ENCODE peak calls at places on chromosomes 3 and 15, in ten cellular contexts. R, N, B, Z, S, K, H, M, O and A are unnamed samples.

GRCh38 chr3:67947808-67948508 is 293.5 kb upstream of the SUCLG2 start:
- DNase-seq in S (peak), O (no peak), R (no peak), H (peak), B (no peak), K (no peak), N (no peak), M (no peak), Z (no peak), A (no peak)

GRCh38 chr3:14531856-14532395 is 8.2 kb downstream of the GRIP2 start:
- DNase-seq in Z (no peak), H (peak), S (no peak), B (no peak), M (no peak), N (no peak), R (no peak), K (no peak), O (no peak), A (no peak)

GRCh38 chr3:156539802-156540201 is 15.1 kb downstream of the SSR3 start:
- DNase-seq in O (no peak), H (no peak), N (no peak), B (no peak), S (no peak), K (no peak), M (no peak), R (no peak), Z (no peak), A (no peak)

GRCh38 chr3:42705039-42705767 is 2.6 kb upstream of the HHATL start:
- DNase-seq in B (no peak), H (no peak), S (no peak), Z (no peak), K (no peak), M (no peak), R (peak), O (no peak), N (no peak), A (peak)

GRCh38 chr15:32718082-32718821 is 448 bp downstream of the GREM1 start:
- DNase-seq in M (no peak), B (no peak), Z (no peak), N (no peak), H (no peak), S (no peak), K (no peak), R (no peak), O (peak), A (no peak)

GRCh38 chr3:38507120-38507519 is 11.0 kb downstream of the EXOG start:
- DNase-seq in N (no peak), R (no peak), M (no peak), K (no peak), O (no peak), H (no peak), Z (no peak), S (no peak), B (no peak), A (no peak)

GRCh38 chr15:25863067-25863967 is at the start of gene ATP10A:
- DNase-seq in N (no peak), R (no peak), K (peak), H (no peak), S (no peak), B (no peak), O (no peak), M (no peak), Z (no peak), A (no peak)

GRCh38 chr3:33664195-33664594 is 53.9 kb downstream of the CLASP2 start:
- DNase-seq in K (no peak), H (no peak), N (no peak), O (peak), R (no peak), Z (no peak), S (no peak), M (no peak), B (no peak), A (no peak)

GRCh38 chr3:77038928-77039605 is 832 bp upstream of the ROBO2 start:
- DNase-seq in Z (no peak), B (no peak), M (no peak), H (no peak), O (no peak), N (no peak), R (no peak), K (no peak), S (no peak), A (no peak)

DNA sequence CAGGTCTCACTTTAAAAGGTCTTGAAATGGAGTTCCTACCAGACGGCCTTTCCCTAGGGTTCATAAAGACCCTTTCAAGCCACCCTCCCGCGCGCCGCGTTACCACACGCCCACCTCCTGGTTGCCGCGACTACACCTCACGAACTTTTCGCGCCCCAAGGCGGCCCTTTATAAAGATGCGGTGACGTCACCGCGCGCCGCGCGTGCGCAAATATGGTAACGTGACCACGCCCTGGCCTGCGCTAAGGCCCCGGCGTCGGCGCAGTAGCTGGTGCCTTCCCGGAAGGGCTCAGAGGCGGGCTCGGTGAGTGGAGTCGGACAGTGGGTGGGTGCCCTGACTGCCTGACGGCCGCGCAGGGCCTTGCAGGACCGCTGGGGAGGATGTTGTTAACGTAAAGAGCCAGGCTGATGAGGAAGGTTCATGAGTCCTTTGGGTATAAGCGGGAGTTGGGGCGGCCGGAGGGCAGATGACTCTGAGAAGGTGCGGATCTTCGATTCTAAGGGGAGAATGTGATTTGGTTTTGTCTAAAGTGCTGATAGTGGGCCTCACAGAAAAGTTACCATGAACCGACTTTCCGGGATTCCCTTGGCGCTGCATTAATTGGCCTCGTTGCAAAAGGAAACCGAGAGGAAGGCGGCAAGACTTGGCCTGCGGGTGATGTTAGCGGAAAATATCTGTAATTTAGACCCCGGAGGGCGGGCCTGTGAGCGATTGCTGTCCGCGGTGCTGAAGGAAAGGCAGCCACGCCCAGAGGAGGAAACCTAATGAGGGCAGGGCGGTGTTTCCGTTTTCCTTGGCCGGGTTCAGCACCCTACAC is 54.4 kb downstream of the FEZF2 start:
- DNase-seq in S (peak), M (no peak), N (no peak), R (peak), O (peak), K (peak), H (peak), Z (peak), B (peak), A (peak)
- TF ChIP-seq POLR2AphosphoS5 in S (no peak), M (peak), N (no peak), R (peak), O (peak), K (no peak), H (peak), Z (peak), B (peak), A (no peak)

GRCh38 chr15:39668457-39668856 is 87.6 kb downstream of the THBS1 start:
- DNase-seq in O (no peak), S (no peak), Z (no peak), B (no peak), N (no peak), M (no peak), K (no peak), H (no peak), R (no peak), A (no peak)
- TF ChIP-seq CTCF in O (no peak), S (no peak), Z (no peak), B (no peak), N (no peak), M (no peak), K (no peak), H (no peak), R (no peak), A (no peak)

GRCh38 chr15:71296032-71296686 is 180.9 kb downstream of the THSD4 start:
- DNase-seq in R (no peak), S (no peak), N (no peak), M (no peak), B (peak), Z (peak), K (no peak), O (peak), H (no peak), A (no peak)

GRCh38 chr15:71291723-71292122 is 176.5 kb downstream of the THSD4 start:
- DNase-seq in H (no peak), M (no peak), R (no peak), O (no peak), S (no peak), B (no peak), K (no peak), Z (no peak), N (no peak), A (no peak)

GRCh38 chr15:71294251-71294635 is 179.0 kb downstream of the THSD4 start:
- DNase-seq in M (no peak), H (no peak), O (no peak), K (no peak), S (no peak), N (no peak), Z (no peak), R (no peak), B (no peak), A (no peak)

GRCh38 chr15:71295242-71296031 is 180.2 kb downstream of the THSD4 start:
- DNase-seq in R (no peak), S (peak), Z (peak), B (no peak), H (no peak), O (peak), N (no peak), K (no peak), M (no peak), A (no peak)

GRCh38 chr15:71294636-71295241 is 179.5 kb downstream of the THSD4 start:
- DNase-seq in M (no peak), N (no peak), K (no peak), B (no peak), R (no peak), S (no peak), Z (no peak), H (no peak), O (no peak), A (no peak)
- TF ChIP-seq POLR2AphosphoS5 in M (no peak), N (no peak), K (no peak), B (no peak), R (no peak), S (no peak), Z (no peak), H (no peak), O (no peak), A (no peak)

GRCh38 chr3:4766263-4766662 is 213.0 kb upstream of the BHLHE40 start:
- DNase-seq in N (no peak), M (no peak), O (no peak), H (no peak), B (no peak), K (no peak), R (no peak), Z (no peak), S (no peak), A (no peak)
- TF ChIP-seq CTCF in N (no peak), M (no peak), O (no peak), H (no peak), B (no peak), K (no peak), R (no peak), Z (no peak), S (no peak), A (no peak)